ENCODE peak calls at places on chromosomes 6 and 20, in ten cellular contexts. J is prostate gland; G is neural progenitor cell; C is mesenchymal stem cell; X is GM23248; R is tibial nerve; E is IMR-90; K is NT2/D1; W is effector memory CD4-positive, alpha-beta T cell; A is transverse colon. O is an unnamed sample.
A peak's percentile ranks its signal among the peaks of the same experiment; 100 is the strongest.

GRCh38 chr6:139369568-139370046 is 4.8 kb downstream of the CITED2 start:
- DNase-seq in A (no peak), E (peak; percentile 80), G (peak; percentile 65), W (no peak), R (no peak), K (no peak), X (peak; percentile 88), C (peak; percentile 85), J (no peak), O (peak; percentile 46)

GRCh38 chr20:46324960-46325703 is 16.8 kb upstream of the CDH22 start:
- DNase-seq in A (no peak), C (peak; percentile 43), W (no peak), R (no peak), J (no peak), G (peak; percentile 60), E (peak; percentile 7), X (peak; percentile 52), K (peak; percentile 38), O (no peak)

GRCh38 chr20:36154696-36155628 is at the start of gene EPB41L1:
- DNase-seq in A (no peak), W (no peak), E (no peak), R (no peak), G (peak; percentile 56), J (peak; percentile 27), K (no peak), X (peak; percentile 63), C (peak; percentile 38), O (peak; percentile 11)

GRCh38 chr6:5082487-5083306 is 2.4 kb upstream of the PPP1R3G start:
- DNase-seq in K (no peak), G (no peak), A (no peak), W (no peak), C (peak; percentile 81), E (peak; percentile 81), X (peak; percentile 94), R (no peak), J (no peak), O (no peak)

GRCh38 chr20:24132246-24132645 is 143.7 kb upstream of the GGTLC1 start:
- DNase-seq in J (no peak), K (no peak), A (no peak), X (no peak), E (no peak), G (no peak), R (no peak), W (no peak), C (no peak), O (no peak)

GRCh38 chr6:132011582-132011981 is 60.4 kb upstream of the CCN2 start:
- DNase-seq in C (peak; percentile 16), W (no peak), X (peak; percentile 45), R (no peak), E (no peak), A (no peak), G (no peak), J (no peak), K (no peak), O (no peak)

GRCh38 chr20:15818651-15819071 is 754.6 kb downstream of the KIF16B start:
- DNase-seq in R (no peak), W (no peak), A (no peak), K (no peak), X (no peak), J (peak; percentile 8), E (no peak), C (no peak), G (peak; percentile 13), O (no peak)

GRCh38 chr6:115456848-115457247 is 603.8 kb downstream of the FRK start:
- DNase-seq in E (no peak), W (no peak), C (no peak), K (peak; percentile 72), G (no peak), J (no peak), X (no peak), R (no peak), A (no peak), O (no peak)

GRCh38 chr20:939606-940005 is 23.5 kb upstream of the ANGPT4 start:
- DNase-seq in J (no peak), C (no peak), W (no peak), K (no peak), X (no peak), A (no peak), R (no peak), G (no peak), E (no peak), O (no peak)

GRCh38 chr20:931401-931800 is 15.3 kb upstream of the ANGPT4 start:
- DNase-seq in R (no peak), W (no peak), E (no peak), C (no peak), X (no peak), J (no peak), A (no peak), K (no peak), G (peak; percentile 53), O (no peak)

GRCh38 chr20:933024-933423 is 16.9 kb upstream of the ANGPT4 start:
- DNase-seq in X (no peak), G (no peak), J (no peak), C (no peak), R (no peak), W (no peak), E (no peak), K (no peak), A (no peak), O (no peak)

GRCh38 chr20:934186-934840 is 18.2 kb upstream of the ANGPT4 start:
- DNase-seq in W (no peak), R (no peak), A (no peak), X (no peak), C (no peak), K (no peak), J (no peak), E (no peak), G (peak; percentile 10), O (no peak)
- H3K36me3 ChIP-seq in W (no peaks in the 10 kb centered on the region), R (no peaks in the 10 kb centered on the region), A (no peaks in the 10 kb centered on the region), X (no peaks in the 10 kb centered on the region), C (no peaks in the 10 kb centered on the region), K (no peaks in the 10 kb centered on the region), J (no peaks in the 10 kb centered on the region), E (no peaks in the 10 kb centered on the region), G (no peaks in the 10 kb centered on the region), O (no peaks in the 10 kb centered on the region)

GRCh38 chr6:109008537-109008950 is 86.1 kb downstream of the SESN1 start:
- DNase-seq in R (no peak), W (no peak), G (no peak), K (no peak), J (no peak), E (peak; percentile 55), X (peak; percentile 83), C (peak; percentile 77), A (no peak), O (no peak)

GRCh38 chr6:109008061-109008460 is 86.6 kb downstream of the SESN1 start:
- DNase-seq in K (no peak), G (peak; percentile 17), X (no peak), A (no peak), R (no peak), C (no peak), W (no peak), J (no peak), E (no peak), O (no peak)

GRCh38 chr6:109008951-109009760 is 85.5 kb downstream of the SESN1 start:
- DNase-seq in W (peak; percentile 90), E (peak; percentile 82), R (peak; percentile 95), G (peak; percentile 98), X (peak; percentile 98), J (peak; percentile 94), K (peak; percentile 75), A (peak; percentile 96), C (peak; percentile 86), O (peak; percentile 91)

GRCh38 chr6:109009761-109010612 is 84.7 kb downstream of the SESN1 start:
- DNase-seq in R (no peak), A (no peak), K (no peak), W (no peak), X (no peak), C (no peak), E (no peak), G (no peak), J (no peak), O (no peak)

GRCh38 chr6:109010703-109011102 is 83.9 kb downstream of the SESN1 start:
- DNase-seq in A (no peak), E (no peak), X (no peak), J (no peak), G (no peak), C (no peak), K (no peak), R (no peak), W (no peak), O (no peak)
- H3K4me1 ChIP-seq in A (peaks cover 10% of the 10 kb centered on the region), E (no peaks in the 10 kb centered on the region), X (peaks cover 25% of the 10 kb centered on the region), J (no peaks in the 10 kb centered on the region), G (peaks cover 21% of the 10 kb centered on the region), C (no peaks in the 10 kb centered on the region), K (peaks cover 2% of the 10 kb centered on the region), R (peaks cover 37% of the 10 kb centered on the region), W (peaks cover 29% of the 10 kb centered on the region), O (peaks cover 54% of the 10 kb centered on the region)

DNA sequence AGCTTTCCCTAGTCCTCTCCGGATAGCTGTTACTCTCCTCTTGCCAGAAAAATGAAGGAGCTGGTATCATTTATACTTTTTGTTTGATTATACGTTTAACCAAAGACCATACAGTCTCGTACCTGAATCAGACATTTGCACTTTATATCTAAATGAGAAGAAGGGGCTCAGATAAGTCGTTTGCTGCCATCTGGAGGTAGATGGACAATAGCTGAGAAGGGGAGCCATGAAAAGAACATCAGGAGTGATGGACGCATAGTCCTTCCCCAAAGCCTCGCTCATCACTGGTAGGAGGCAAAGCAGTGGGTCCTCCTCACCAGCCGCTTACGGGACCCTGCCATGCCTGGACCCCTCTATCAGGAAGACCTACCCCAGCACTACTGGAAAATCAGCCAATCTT is 45.4 kb downstream of the RPF2 start:
- DNase-seq in R (no peak), J (no peak), W (no peak), C (no peak), E (no peak), A (no peak), K (no peak), G (no peak), X (no peak), O (no peak)
- H3K36me3 ChIP-seq in R (peaks cover 48% of the 10 kb centered on the region), J (no peaks in the 10 kb centered on the region), W (peaks cover 10% of the 10 kb centered on the region), C (peaks cover 41% of the 10 kb centered on the region), E (peaks cover 15% of the 10 kb centered on the region), A (peaks cover 6% of the 10 kb centered on the region), K (peaks cover 39% of the 10 kb centered on the region), G (peaks cover 8% of the 10 kb centered on the region), X (peaks cover 17% of the 10 kb centered on the region), O (peaks cover 5% of the 10 kb centered on the region)

GRCh38 chr20:56429941-56430340 is 17.9 kb downstream of the CASS4 start:
- DNase-seq in C (no peak), K (no peak), J (no peak), A (no peak), R (no peak), G (no peak), E (no peak), X (peak; percentile 18), W (no peak), O (no peak)

GRCh38 chr20:56430471-56430870 is 18.4 kb downstream of the CASS4 start:
- DNase-seq in G (no peak), J (no peak), X (peak; percentile 41), R (no peak), E (no peak), K (no peak), W (no peak), C (no peak), A (no peak), O (no peak)

GRCh38 chr20:56428388-56428787 is 16.3 kb downstream of the CASS4 start:
- DNase-seq in X (no peak), G (no peak), K (no peak), E (no peak), R (no peak), C (no peak), W (no peak), J (no peak), A (no peak), O (no peak)

GRCh38 chr20:56428881-56429280 is 16.8 kb downstream of the CASS4 start:
- DNase-seq in K (no peak), X (no peak), G (no peak), E (no peak), A (no peak), W (no peak), J (no peak), C (no peak), R (no peak), O (no peak)

DNA sequence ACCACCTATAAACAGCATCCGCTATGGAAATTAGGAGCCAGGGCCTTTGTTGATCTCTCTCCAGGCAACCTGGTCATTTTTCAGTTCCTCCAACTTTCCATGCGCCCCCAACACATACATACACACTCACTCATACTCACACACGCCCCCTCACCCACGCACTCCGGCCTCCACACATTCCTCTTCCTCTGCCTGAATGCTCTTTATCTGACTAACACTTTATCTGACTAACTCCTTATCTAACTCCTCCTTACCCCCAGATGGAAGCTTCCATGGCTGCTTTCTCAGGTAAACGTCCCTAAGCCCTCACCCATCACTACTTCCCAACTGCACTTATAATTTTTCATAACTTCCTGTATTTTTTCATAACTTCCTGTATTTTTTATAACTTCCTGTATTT is 17.4 kb downstream of the CASS4 start:
- DNase-seq in G (no peak), E (peak; percentile 94), X (peak; percentile 84), C (peak; percentile 52), A (no peak), W (no peak), R (no peak), K (no peak), J (no peak), O (no peak)
- H3K4me1 ChIP-seq in G (no peaks in the 10 kb centered on the region), E (peaks cover 42% of the 10 kb centered on the region), X (peaks cover 55% of the 10 kb centered on the region), C (peaks cover 9% of the 10 kb centered on the region), A (no peaks in the 10 kb centered on the region), W (peaks cover 16% of the 10 kb centered on the region), R (no peaks in the 10 kb centered on the region), K (peaks cover 3% of the 10 kb centered on the region), J (no peaks in the 10 kb centered on the region), O (peaks cover 49% of the 10 kb centered on the region)

O was measured in CD8-positive, alpha-beta memory T cell.